ENCODE peak calls at places on chromosomes 13 and 19, in ten cellular contexts. U is kidney epithelial cell, B is HCT116, R is ovary, G is hepatocyte, Y is fibroblast of lung, X is fibroblast of the aortic adventitia, C is colonic mucosa, M is AG04449, P is heart right ventricle. A is an unnamed sample.
A peak's percentile ranks its signal among the peaks of the same experiment; 100 is the strongest.

GRCh38 chr13:24995225-24995804 is 100.6 kb upstream of the PABPC3 start:
- DNase-seq in U (peak; percentile 65), B (peak; percentile 77), R (no peak), G (peak; percentile 91), Y (peak; percentile 89), X (peak; percentile 91), C (peak; percentile 69), M (peak; percentile 45), P (no peak), A (peak; percentile 91)

GRCh38 chr13:45763419-45763818 is 61.3 kb downstream of the CBY2 start:
- DNase-seq in U (no peak), B (no peak), R (no peak), G (no peak), Y (no peak), X (no peak), C (no peak), M (no peak), P (no peak), A (no peak)

GRCh38 chr13:31945202-31945978 is 86.2 kb upstream of the FRY start:
- DNase-seq in U (peak; percentile 89), B (no peak), R (peak; percentile 19), G (peak; percentile 48), Y (peak; percentile 90), X (peak; percentile 79), C (peak; percentile 45), M (peak; percentile 19), P (peak; percentile 61), A (peak; percentile 68)

GRCh38 chr19:3055741-3056453 is 6.4 kb downstream of the TLE5 start:
- DNase-seq in U (no peak), B (peak; percentile 26), R (peak; percentile 76), G (peak; percentile 63), Y (no peak), X (no peak), C (peak; percentile 91), M (no peak), P (no peak), A (no peak)

GRCh38 chr19:47231215-47232054 is 436 bp upstream of the BBC3 start:
- DNase-seq in U (no peak), B (no peak), R (peak; percentile 95), G (peak; percentile 95), Y (peak; percentile 87), X (peak; percentile 87), C (peak; percentile 93), M (no peak), P (peak; percentile 92), A (peak; percentile 87)

GRCh38 chr13:26480246-26480855 is 77.1 kb upstream of the WASF3 start:
- DNase-seq in U (no peak), B (no peak), R (no peak), G (peak; percentile 19), Y (peak; percentile 11), X (peak; percentile 64), C (peak; percentile 28), M (no peak), P (no peak), A (peak; percentile 56)

GRCh38 chr13:107590556-107590955 is 624.8 kb downstream of the LIG4 start:
- DNase-seq in U (peak; percentile 23), B (no peak), R (no peak), G (no peak), Y (peak; percentile 14), X (no peak), C (no peak), M (no peak), P (no peak), A (no peak)

GRCh38 chr13:90185734-90186133 is 1161.8 kb upstream of the MIR17HG start:
- DNase-seq in U (no peak), B (no peak), R (no peak), G (no peak), Y (no peak), X (no peak), C (no peak), M (no peak), P (no peak), A (no peak)

GRCh38 chr13:106997696-106998095 is 429.8 kb upstream of the ARGLU1 start:
- DNase-seq in U (no peak), B (no peak), R (no peak), G (no peak), Y (no peak), X (no peak), C (no peak), M (no peak), P (no peak), A (no peak)

DNA sequence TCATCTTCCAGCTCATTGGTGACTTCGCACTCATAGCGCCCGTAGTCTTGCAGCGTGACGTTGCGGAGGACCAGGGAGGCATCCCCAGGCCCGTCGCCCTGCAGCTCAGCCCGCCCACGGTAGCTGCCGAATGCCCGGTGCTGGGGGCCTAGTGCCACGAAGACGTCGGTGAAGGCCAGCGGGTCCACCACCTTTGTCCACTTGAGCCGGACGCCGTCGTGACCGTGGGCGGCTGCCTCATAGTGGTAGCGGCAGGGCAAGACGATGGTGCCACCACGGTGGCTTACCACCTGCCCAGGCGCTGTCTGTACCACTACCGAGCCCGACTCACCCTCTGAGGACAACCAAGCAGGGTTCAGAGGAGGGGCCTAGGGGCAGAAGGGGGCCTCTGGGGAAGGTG is 12.3 kb downstream of the TM6SF2 start:
- DNase-seq in U (no peak), B (no peak), R (no peak), G (no peak), Y (no peak), X (no peak), C (no peak), M (no peak), P (no peak), A (no peak)
- H3K4me3 ChIP-seq in U (no peak overlapping the region), B (no peak overlapping the region), R (no peak overlapping the region), G (no peak overlapping the region), Y (no peak overlapping the region), X (no peak overlapping the region), C (no peak overlapping the region), M (no peak overlapping the region), P (no peak overlapping the region), A (no peak overlapping the region)

GRCh38 chr19:22783651-22784050 is 300 bp downstream of the ZNF99 start:
- DNase-seq in U (no peak), B (no peak), R (no peak), G (no peak), Y (no peak), X (no peak), C (no peak), M (no peak), P (peak; percentile 11), A (no peak)
- H3K4me3 ChIP-seq in U (no peak overlapping the region), B (no peak overlapping the region), R (peak overlapping the region; percentile 14), G (no peak overlapping the region), Y (no peak overlapping the region), X (no peak overlapping the region), C (no peak overlapping the region), M (no peak overlapping the region), P (peak overlapping the region; percentile 70), A (no peak overlapping the region)

GRCh38 chr19:1322198-1322981 is 36.7 kb downstream of the EFNA2 start:
- DNase-seq in U (no peak), B (no peak), R (no peak), G (no peak), Y (no peak), X (no peak), C (no peak), M (no peak), P (no peak), A (no peak)

GRCh38 chr19:1324792-1325567 is 39.3 kb downstream of the EFNA2 start:
- DNase-seq in U (no peak), B (peak; percentile 19), R (peak; percentile 66), G (no peak), Y (peak; percentile 86), X (peak; percentile 71), C (peak; percentile 61), M (no peak), P (peak; percentile 65), A (peak; percentile 79)

GRCh38 chr19:1321539-1321938 is 35.9 kb downstream of the EFNA2 start:
- DNase-seq in U (no peak), B (no peak), R (no peak), G (no peak), Y (no peak), X (no peak), C (no peak), M (no peak), P (no peak), A (no peak)

GRCh38 chr19:1325568-1326294 is 40.1 kb downstream of the EFNA2 start:
- DNase-seq in U (no peak), B (no peak), R (no peak), G (no peak), Y (no peak), X (no peak), C (no peak), M (no peak), P (no peak), A (no peak)

DNA sequence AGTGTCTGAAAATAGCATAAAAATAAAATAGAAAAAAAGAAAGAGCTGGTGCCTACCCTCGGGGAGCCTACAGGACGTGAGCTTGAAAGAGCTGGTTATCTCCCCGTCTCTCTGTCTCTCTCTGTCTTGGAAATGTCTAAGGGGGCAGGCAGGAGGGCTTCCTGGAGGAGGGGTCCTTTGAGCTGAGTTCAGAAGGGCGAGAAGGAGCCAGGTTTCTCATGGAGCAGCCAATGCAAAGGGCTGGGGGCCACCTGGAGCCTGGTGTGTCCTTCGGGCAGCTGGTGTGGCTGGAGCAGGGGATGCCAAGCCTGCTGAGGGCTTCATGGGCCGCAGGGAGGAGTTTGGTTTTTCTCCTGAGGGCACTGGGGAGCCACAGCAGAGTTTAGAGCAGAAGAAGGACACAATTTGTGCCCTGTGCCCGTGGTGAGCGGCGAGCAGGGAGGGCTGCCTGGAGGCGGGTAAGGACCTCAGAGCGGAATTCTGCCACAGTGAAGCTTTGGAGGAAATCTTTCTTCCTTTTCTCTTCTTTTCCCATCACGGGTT is 38.6 kb downstream of the EFNA2 start:
- DNase-seq in U (no peak), B (no peak), R (no peak), G (no peak), Y (no peak), X (no peak), C (no peak), M (no peak), P (no peak), A (no peak)
- H3K4me3 ChIP-seq in U (no peak overlapping the region), B (no peak overlapping the region), R (no peak overlapping the region), G (no peak overlapping the region), Y (peak overlapping the region; percentile 47), X (no peak overlapping the region), C (no peak overlapping the region), M (no peak overlapping the region), P (peak overlapping the region; percentile 57), A (no peak overlapping the region)

GRCh38 chr13:98493035-98493401 is 83.9 kb downstream of the STK24 start:
- DNase-seq in U (no peak), B (no peak), R (no peak), G (no peak), Y (peak; percentile 50), X (no peak), C (no peak), M (no peak), P (no peak), A (no peak)
- H3K4me3 ChIP-seq in U (no peak overlapping the region), B (no peak overlapping the region), R (no peak overlapping the region), G (no peak overlapping the region), Y (no peak overlapping the region), X (no peak overlapping the region), C (no peak overlapping the region), M (no peak overlapping the region), P (no peak overlapping the region), A (no peak overlapping the region)

GRCh38 chr13:60933638-60934037 is 482.0 kb downstream of the PCDH20 start:
- DNase-seq in U (no peak), B (no peak), R (no peak), G (no peak), Y (no peak), X (no peak), C (no peak), M (no peak), P (no peak), A (no peak)
- H3K4me3 ChIP-seq in U (no peak overlapping the region), B (no peak overlapping the region), R (no peak overlapping the region), G (no peak overlapping the region), Y (no peak overlapping the region), X (no peak overlapping the region), C (no peak overlapping the region), M (no peak overlapping the region), P (no peak overlapping the region), A (no peak overlapping the region)